ENCODE peak calls at places on chromosomes 2 and 18, in seven cellular contexts. One of them, this sample, is unnamed.

GRCh38 chr18:74278058-74278457 is 13.7 kb downstream of the CYB5A start:
- DNase-seq in astrocyte of the cerebellum: no peak
- DNase-seq in A549: no peak
- DNase-seq in heart right ventricle: no peak
- DNase-seq in upper lobe of right lung: no peak
- DNase-seq in lung: no peak
- DNase-seq in cardiac muscle cell: no peak
- DNase-seq in this sample: no peak

GRCh38 chr2:45170191-45170975 is 161.1 kb upstream of the SIX2 start:
- DNase-seq in astrocyte of the cerebellum: no peak
- DNase-seq in A549: no peak
- DNase-seq in heart right ventricle: no peak
- DNase-seq in upper lobe of right lung: no peak
- DNase-seq in lung: no peak
- DNase-seq in cardiac muscle cell: peak
- DNase-seq in this sample: no peak

GRCh38 chr2:171409436-171409971 is 24.3 kb downstream of the METTL8 start:
- DNase-seq in astrocyte of the cerebellum: no peak
- DNase-seq in A549: no peak
- DNase-seq in heart right ventricle: no peak
- DNase-seq in upper lobe of right lung: no peak
- DNase-seq in lung: no peak
- DNase-seq in cardiac muscle cell: no peak
- DNase-seq in this sample: no peak

GRCh38 chr2:41488854-41489253 is 559.0 kb upstream of the PKDCC start:
- DNase-seq in astrocyte of the cerebellum: no peak
- DNase-seq in A549: no peak
- DNase-seq in heart right ventricle: no peak
- DNase-seq in upper lobe of right lung: no peak
- DNase-seq in lung: no peak
- DNase-seq in cardiac muscle cell: no peak
- DNase-seq in this sample: no peak

GRCh38 chr2:240871071-240871958 is 2.7 kb downstream of the AGXT start:
- DNase-seq in astrocyte of the cerebellum: no peak
- DNase-seq in A549: no peak
- DNase-seq in heart right ventricle: no peak
- DNase-seq in upper lobe of right lung: no peak
- DNase-seq in lung: no peak
- DNase-seq in cardiac muscle cell: no peak
- DNase-seq in this sample: no peak

GRCh38 chr2:173184031-173185004 is 108.7 kb downstream of the MAP3K20 start:
- DNase-seq in astrocyte of the cerebellum: peak
- DNase-seq in A549: peak
- DNase-seq in heart right ventricle: peak
- DNase-seq in upper lobe of right lung: no peak
- DNase-seq in lung: no peak
- DNase-seq in cardiac muscle cell: no peak
- DNase-seq in this sample: peak

GRCh38 chr2:156480376-156480775 is 44.2 kb downstream of the GPD2 start:
- DNase-seq in astrocyte of the cerebellum: no peak
- DNase-seq in A549: no peak
- DNase-seq in heart right ventricle: no peak
- DNase-seq in upper lobe of right lung: no peak
- DNase-seq in lung: no peak
- DNase-seq in cardiac muscle cell: no peak
- DNase-seq in this sample: no peak

GRCh38 chr2:60839126-60839813 is 42.1 kb upstream of the REL start:
- DNase-seq in astrocyte of the cerebellum: no peak
- DNase-seq in A549: no peak
- DNase-seq in heart right ventricle: no peak
- DNase-seq in upper lobe of right lung: no peak
- DNase-seq in lung: no peak
- DNase-seq in cardiac muscle cell: no peak
- DNase-seq in this sample: no peak

GRCh38 chr2:46296840-46297545 is at the start of gene EPAS1:
- DNase-seq in astrocyte of the cerebellum: no peak
- DNase-seq in A549: peak
- DNase-seq in heart right ventricle: peak
- DNase-seq in upper lobe of right lung: peak
- DNase-seq in lung: peak
- DNase-seq in cardiac muscle cell: peak
- DNase-seq in this sample: no peak

GRCh38 chr2:103959174-103960125 is 894.5 kb upstream of the POU3F3 start:
- DNase-seq in astrocyte of the cerebellum: peak
- DNase-seq in A549: peak
- DNase-seq in heart right ventricle: peak
- DNase-seq in upper lobe of right lung: no peak
- DNase-seq in lung: no peak
- DNase-seq in cardiac muscle cell: peak
- DNase-seq in this sample: no peak

GRCh38 chr2:96093528-96093927 is 22.8 kb downstream of the ADRA2B start:
- DNase-seq in astrocyte of the cerebellum: no peak
- DNase-seq in A549: no peak
- DNase-seq in heart right ventricle: no peak
- DNase-seq in upper lobe of right lung: no peak
- DNase-seq in lung: no peak
- DNase-seq in cardiac muscle cell: no peak
- DNase-seq in this sample: no peak

GRCh38 chr2:157751462-157752058 is 122.9 kb upstream of the ACVR1C start:
- DNase-seq in astrocyte of the cerebellum: peak
- DNase-seq in A549: no peak
- DNase-seq in heart right ventricle: no peak
- DNase-seq in upper lobe of right lung: no peak
- DNase-seq in lung: no peak
- DNase-seq in cardiac muscle cell: no peak
- DNase-seq in this sample: no peak

GRCh38 chr2:96730212-96730611 is 9.7 kb downstream of the LMAN2L start:
- DNase-seq in astrocyte of the cerebellum: no peak
- DNase-seq in A549: no peak
- DNase-seq in heart right ventricle: no peak
- DNase-seq in upper lobe of right lung: no peak
- DNase-seq in lung: no peak
- DNase-seq in cardiac muscle cell: no peak
- DNase-seq in this sample: no peak

GRCh38 chr2:200181732-200182131 is 124.8 kb upstream of the SPATS2L start:
- DNase-seq in astrocyte of the cerebellum: no peak
- DNase-seq in A549: no peak
- DNase-seq in heart right ventricle: no peak
- DNase-seq in upper lobe of right lung: no peak
- DNase-seq in lung: no peak
- DNase-seq in cardiac muscle cell: no peak
- DNase-seq in this sample: no peak

GRCh38 chr2:174763793-174764179 is 486 bp downstream of the CHRNA1 start:
- DNase-seq in astrocyte of the cerebellum: no peak
- DNase-seq in A549: no peak
- DNase-seq in heart right ventricle: no peak
- DNase-seq in upper lobe of right lung: no peak
- DNase-seq in lung: no peak
- DNase-seq in cardiac muscle cell: no peak
- DNase-seq in this sample: no peak

GRCh38 chr2:98541906-98542305 is 66.4 kb downstream of the COA5 start:
- DNase-seq in astrocyte of the cerebellum: no peak
- DNase-seq in A549: no peak
- DNase-seq in heart right ventricle: no peak
- DNase-seq in upper lobe of right lung: no peak
- DNase-seq in lung: no peak
- DNase-seq in cardiac muscle cell: no peak
- DNase-seq in this sample: no peak

GRCh38 chr2:241507430-241508239 is 749 bp downstream of the STK25 start:
- DNase-seq in astrocyte of the cerebellum: no peak
- DNase-seq in A549: peak
- DNase-seq in heart right ventricle: peak
- DNase-seq in upper lobe of right lung: peak
- DNase-seq in lung: no peak
- DNase-seq in cardiac muscle cell: peak
- DNase-seq in this sample: no peak

GRCh38 chr2:224268441-224268840 is 133.5 kb downstream of the FAM124B start:
- DNase-seq in astrocyte of the cerebellum: peak
- DNase-seq in A549: peak
- DNase-seq in heart right ventricle: no peak
- DNase-seq in upper lobe of right lung: no peak
- DNase-seq in lung: no peak
- DNase-seq in cardiac muscle cell: no peak
- DNase-seq in this sample: peak

GRCh38 chr2:9652898-9653479 is 22.2 kb upstream of the YWHAQ start:
- DNase-seq in astrocyte of the cerebellum: no peak
- DNase-seq in A549: no peak
- DNase-seq in heart right ventricle: no peak
- DNase-seq in upper lobe of right lung: no peak
- DNase-seq in lung: no peak
- DNase-seq in cardiac muscle cell: peak
- DNase-seq in this sample: no peak

GRCh38 chr18:60292186-60292585 is 80.4 kb downstream of the MC4R start:
- DNase-seq in astrocyte of the cerebellum: no peak
- DNase-seq in A549: no peak
- DNase-seq in heart right ventricle: no peak
- DNase-seq in upper lobe of right lung: no peak
- DNase-seq in lung: no peak
- DNase-seq in cardiac muscle cell: no peak
- DNase-seq in this sample: no peak

GRCh38 chr2:177171418-177171865 is 41.2 kb upstream of the HNRNPA3 start:
- DNase-seq in astrocyte of the cerebellum: no peak
- DNase-seq in A549: no peak
- DNase-seq in heart right ventricle: no peak
- DNase-seq in upper lobe of right lung: no peak
- DNase-seq in lung: no peak
- DNase-seq in cardiac muscle cell: no peak
- DNase-seq in this sample: no peak

GRCh38 chr2:233802132-233802815 is 24.1 kb downstream of the MROH2A start:
- DNase-seq in astrocyte of the cerebellum: no peak
- DNase-seq in A549: no peak
- DNase-seq in heart right ventricle: no peak
- DNase-seq in upper lobe of right lung: no peak
- DNase-seq in lung: peak
- DNase-seq in cardiac muscle cell: no peak
- DNase-seq in this sample: no peak

GRCh38 chr2:16014041-16014787 is 73.9 kb downstream of the MYCN start:
- DNase-seq in astrocyte of the cerebellum: no peak
- DNase-seq in A549: no peak
- DNase-seq in heart right ventricle: peak
- DNase-seq in upper lobe of right lung: no peak
- DNase-seq in lung: no peak
- DNase-seq in cardiac muscle cell: no peak
- DNase-seq in this sample: no peak

DNA sequence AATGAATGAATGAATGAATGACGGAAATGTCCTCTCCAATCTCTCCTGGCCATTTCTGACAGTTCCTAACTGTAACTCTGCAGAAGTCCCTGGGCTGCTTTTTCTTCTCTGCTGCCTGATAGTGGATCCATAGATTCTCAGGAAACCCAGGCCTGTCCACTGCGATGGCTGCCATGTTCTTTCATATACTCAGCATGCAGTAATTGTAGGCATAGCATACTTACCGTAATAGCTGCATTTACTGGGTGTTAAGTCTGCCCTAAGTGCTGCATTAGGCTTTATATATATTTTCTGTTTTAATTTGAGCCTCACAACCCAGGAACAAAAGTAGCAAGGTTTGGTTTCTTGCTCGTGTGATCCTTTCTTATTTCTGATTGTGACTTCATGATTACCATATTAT is 122.9 kb downstream of the DCC start:
- DNase-seq in astrocyte of the cerebellum: no peak
- DNase-seq in A549: no peak
- DNase-seq in heart right ventricle: no peak
- DNase-seq in upper lobe of right lung: no peak
- DNase-seq in lung: no peak
- DNase-seq in cardiac muscle cell: no peak
- DNase-seq in this sample: no peak
- H3K4me3 ChIP-seq in astrocyte of the cerebellum: no peak
- H3K4me3 ChIP-seq in A549: no peak
- H3K4me3 ChIP-seq in heart right ventricle: no peak
- H3K4me3 ChIP-seq in upper lobe of right lung: no peak
- H3K4me3 ChIP-seq in lung: no peak
- H3K4me3 ChIP-seq in cardiac muscle cell: no peak
- H3K4me3 ChIP-seq in this sample: no peak

GRCh38 chr2:230814616-230815015 is 50.1 kb upstream of the ITM2C start:
- DNase-seq in astrocyte of the cerebellum: peak
- DNase-seq in A549: peak
- DNase-seq in heart right ventricle: no peak
- DNase-seq in upper lobe of right lung: no peak
- DNase-seq in lung: no peak
- DNase-seq in cardiac muscle cell: peak
- DNase-seq in this sample: no peak
- TF ChIP-seq CTCF in astrocyte of the cerebellum: peak
- TF ChIP-seq CTCF in A549: peak
- TF ChIP-seq CTCF in heart right ventricle: peak
- TF ChIP-seq CTCF in upper lobe of right lung: no peak
- TF ChIP-seq CTCF in lung: no peak
- TF ChIP-seq CTCF in cardiac muscle cell: peak
- TF ChIP-seq CTCF in this sample: no peak

DNA sequence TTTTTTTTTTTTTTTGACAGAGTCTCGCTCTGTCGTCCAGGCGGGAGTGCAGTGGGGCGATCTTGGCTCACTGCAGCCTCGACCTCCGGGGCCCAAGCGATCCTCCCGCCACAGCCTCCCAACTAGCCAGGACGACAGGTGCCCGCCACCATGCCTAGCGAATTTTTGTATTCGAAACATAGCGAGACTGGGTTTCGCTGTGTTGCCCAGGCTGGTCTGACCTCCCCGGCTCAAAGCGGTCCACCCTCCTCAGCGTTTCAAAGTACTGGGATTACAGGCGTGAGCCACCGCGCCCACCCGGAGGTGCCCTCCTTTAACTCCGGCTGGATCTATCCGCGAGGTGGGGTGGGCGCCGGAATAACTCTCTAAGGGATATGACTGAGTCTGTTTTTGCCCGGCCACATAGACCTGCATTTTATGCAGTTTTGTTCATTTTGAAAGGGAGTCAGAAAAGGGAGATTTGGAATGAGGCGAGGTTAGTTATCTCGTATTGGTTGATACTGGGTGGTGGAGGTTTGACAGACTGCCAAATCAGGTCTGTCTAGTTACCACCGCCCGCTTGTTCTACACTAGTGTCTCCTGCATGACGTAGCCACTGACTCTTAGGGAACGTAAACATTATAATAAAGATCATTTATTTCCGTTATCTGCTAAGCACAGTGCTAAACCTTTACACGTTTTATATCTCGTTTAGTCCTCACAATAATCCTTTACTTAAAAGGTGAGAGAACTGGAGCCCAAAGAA is 928 bp upstream of the CCT4 start:
- DNase-seq in astrocyte of the cerebellum: no peak
- DNase-seq in A549: no peak
- DNase-seq in heart right ventricle: peak
- DNase-seq in upper lobe of right lung: no peak
- DNase-seq in lung: no peak
- DNase-seq in cardiac muscle cell: no peak
- DNase-seq in this sample: no peak
- H3K4me3 ChIP-seq in astrocyte of the cerebellum: peak
- H3K4me3 ChIP-seq in A549: peak
- H3K4me3 ChIP-seq in heart right ventricle: peak
- H3K4me3 ChIP-seq in upper lobe of right lung: peak
- H3K4me3 ChIP-seq in lung: no peak
- H3K4me3 ChIP-seq in cardiac muscle cell: peak
- H3K4me3 ChIP-seq in this sample: peak

DNA sequence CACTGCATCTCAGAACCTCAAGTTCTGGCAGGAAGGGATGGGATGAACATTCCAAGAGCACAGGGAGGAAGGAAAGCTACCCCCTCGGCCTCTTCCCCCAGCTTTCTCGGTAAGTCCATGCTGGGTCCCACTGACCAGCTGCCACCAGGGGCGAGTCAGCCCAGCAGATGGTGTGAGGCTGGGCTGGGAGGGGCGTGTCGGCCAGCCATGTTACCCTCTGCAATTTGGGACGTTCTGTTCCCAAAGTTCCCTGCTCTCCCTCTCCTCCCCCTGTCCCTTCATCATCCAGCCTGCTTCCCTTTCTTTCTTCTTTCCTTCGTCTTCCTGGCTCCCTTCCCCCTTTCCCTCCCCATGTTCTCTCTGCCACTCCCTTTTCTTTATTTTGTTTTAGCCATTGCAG is 74.3 kb upstream of the TNP1 start:
- DNase-seq in astrocyte of the cerebellum: no peak
- DNase-seq in A549: no peak
- DNase-seq in heart right ventricle: no peak
- DNase-seq in upper lobe of right lung: no peak
- DNase-seq in lung: no peak
- DNase-seq in cardiac muscle cell: no peak
- DNase-seq in this sample: no peak
- TF ChIP-seq CTCF in astrocyte of the cerebellum: no peak
- TF ChIP-seq CTCF in A549: no peak
- TF ChIP-seq CTCF in heart right ventricle: no peak
- TF ChIP-seq CTCF in upper lobe of right lung: no peak
- TF ChIP-seq CTCF in lung: no peak
- TF ChIP-seq CTCF in cardiac muscle cell: no peak
- TF ChIP-seq CTCF in this sample: no peak

This sample was measured in AG04449.